ENCODE peak calls at places on chromosomes 5 and 9, in six cellular contexts. G is NCI-H1436; K is omental fat pad; M is NCI-H146; Y is stimulated activated CD8-positive, alpha-beta memory T cell treated with anti-CD3 and anti-CD28 coated beads, Interleukin-15, amount 100 ng/mL, for 24 hours; V is tibial nerve. Q is an unnamed sample.

GRCh38 chr5:65734921-65735320 is 12.9 kb downstream of the NLN start:
- DNase-seq in G (no peak), Y (no peak), V (no peak), K (no peak), M (no peak), Q (no peak)

GRCh38 chr5:14266171-14266570 is 123.0 kb downstream of the TRIO start:
- DNase-seq in K (no peak), Y (no peak), V (no peak), M (no peak), G (no peak), Q (no peak)

GRCh38 chr5:110653231-110653970 is 73.1 kb downstream of the TMEM232 start:
- DNase-seq in M (no peak), K (no peak), G (no peak), V (no peak), Y (no peak), Q (no peak)

GRCh38 chr9:108212179-108212578 is 643.6 kb downstream of the ACTL7B start:
- DNase-seq in G (no peak), V (no peak), Y (no peak), K (no peak), M (no peak), Q (no peak)

GRCh38 chr5:157665467-157666085 is 5.8 kb upstream of the C5orf52 start:
- DNase-seq in V (no peak), G (no peak), Y (no peak), M (no peak), K (no peak), Q (no peak)

GRCh38 chr9:97806721-97807120 is 46.3 kb upstream of the FOXE1 start:
- DNase-seq in M (no peak), G (no peak), K (no peak), Y (no peak), V (no peak), Q (no peak)

GRCh38 chr5:9445989-9446388 is 99.9 kb downstream of the SEMA5A start:
- DNase-seq in G (no peak), Y (no peak), K (no peak), M (no peak), V (no peak), Q (no peak)

GRCh38 chr5:34538026-34538672 is 118.0 kb upstream of the RAI14 start:
- DNase-seq in V (peak), M (no peak), Y (no peak), K (no peak), G (no peak), Q (no peak)

GRCh38 chr5:141654298-141654697 is 3.1 kb upstream of the FCHSD1 start:
- DNase-seq in G (no peak), V (no peak), Y (no peak), M (no peak), K (no peak), Q (no peak)

GRCh38 chr9:121752929-121753328 is 101.5 kb downstream of the DAB2IP start:
- DNase-seq in V (no peak), M (no peak), Y (no peak), G (no peak), K (no peak), Q (no peak)

GRCh38 chr9:12923472-12924009 is 148.7 kb downstream of the LURAP1L start:
- DNase-seq in M (no peak), K (no peak), G (no peak), Y (no peak), V (peak), Q (peak)

GRCh38 chr9:111949919-111950318 is 53.3 kb downstream of the UGCG start:
- DNase-seq in M (no peak), Y (no peak), G (no peak), V (no peak), K (no peak), Q (no peak)

GRCh38 chr5:61052870-61053269 is 107.9 kb downstream of the NDUFAF2 start:
- DNase-seq in G (no peak), V (no peak), K (no peak), M (no peak), Y (no peak), Q (no peak)

GRCh38 chr9:124000161-124000783 is 11.3 kb upstream of the LHX2 start:
- DNase-seq in K (no peak), Y (no peak), M (peak), V (no peak), G (no peak), Q (no peak)

GRCh38 chr5:9622891-9623547 is 7.1 kb downstream of the TAS2R1 start:
- DNase-seq in V (no peak), Y (no peak), G (no peak), K (no peak), M (no peak), Q (no peak)

GRCh38 chr5:134005415-134006118 is 792 bp upstream of the VDAC1 start:
- DNase-seq in V (no peak), K (no peak), M (peak), G (no peak), Y (no peak), Q (peak)

GRCh38 chr5:139757727-139758509 is 37.7 kb upstream of the PSD2 start:
- DNase-seq in G (no peak), K (no peak), Y (no peak), V (no peak), M (no peak), Q (no peak)

GRCh38 chr5:153445875-153446567 is 44.4 kb upstream of the GRIA1 start:
- DNase-seq in G (no peak), M (peak), Y (no peak), V (peak), K (no peak), Q (no peak)

GRCh38 chr5:19853616-19854240 is 134.3 kb downstream of the CDH18 start:
- DNase-seq in G (no peak), Y (no peak), V (no peak), K (no peak), M (no peak), Q (no peak)

GRCh38 chr5:65032250-65032649 is 263.5 kb downstream of the CWC27 start:
- DNase-seq in K (no peak), M (no peak), V (no peak), Y (no peak), G (no peak), Q (no peak)

GRCh38 chr5:80146036-80146435 is 109.8 kb downstream of the SERINC5 start:
- DNase-seq in M (no peak), V (no peak), Y (no peak), K (no peak), G (no peak), Q (no peak)

GRCh38 chr5:96901384-96901783 is 25.1 kb downstream of the ERAP2 start:
- DNase-seq in V (no peak), G (no peak), K (no peak), M (no peak), Y (no peak), Q (no peak)

GRCh38 chr9:131386258-131386657 is 7.6 kb upstream of the PRRC2B start:
- DNase-seq in M (no peak), G (no peak), V (no peak), Y (no peak), K (no peak), Q (no peak)

GRCh38 chr5:41145306-41145705 is 68.0 kb downstream of the C6 start:
- DNase-seq in V (no peak), M (no peak), G (no peak), K (no peak), Y (no peak), Q (no peak)

GRCh38 chr5:176371621-176372539 is 6.6 kb downstream of the ARL10 start:
- DNase-seq in V (no peak), Y (no peak), G (no peak), K (no peak), M (no peak), Q (no peak)

GRCh38 chr9:18238254-18238653 is 235.7 kb upstream of the ADAMTSL1 start:
- DNase-seq in M (no peak), Y (no peak), G (no peak), K (no peak), V (no peak), Q (no peak)

GRCh38 chr9:16082796-16083195 is 530.0 kb downstream of the CCDC171 start:
- DNase-seq in Y (no peak), G (no peak), V (no peak), K (no peak), M (no peak), Q (no peak)

GRCh38 chr5:53123702-53124101 is 14.1 kb upstream of the MOCS2 start:
- DNase-seq in M (no peak), G (no peak), V (no peak), Y (no peak), K (no peak), Q (no peak)

GRCh38 chr5:151474799-151475198 is 27.4 kb downstream of the SLC36A1 start:
- DNase-seq in M (no peak), K (no peak), V (no peak), Y (no peak), G (no peak), Q (no peak)

GRCh38 chr9:79581794-79582193 is 10.0 kb downstream of the TLE4 start:
- DNase-seq in M (no peak), G (no peak), K (no peak), Y (no peak), V (no peak), Q (no peak)

GRCh38 chr5:76401801-76402250 is 1.3 kb upstream of the IQGAP2 start:
- DNase-seq in M (no peak), K (no peak), Y (no peak), G (no peak), V (no peak), Q (no peak)

GRCh38 chr5:16574789-16575785 is 41.7 kb downstream of the RETREG1 start:
- DNase-seq in G (no peak), K (no peak), Y (no peak), M (no peak), V (peak), Q (no peak)

GRCh38 chr5:61624553-61624952 is 292.5 kb downstream of the ZSWIM6 start:
- DNase-seq in V (no peak), Y (no peak), G (no peak), M (no peak), K (no peak), Q (no peak)

Q was measured in ascending aorta.